ENCODE peak calls at places on chromosomes 3 and 15, in five cellular contexts. H is psoas muscle, O is astrocyte of the cerebellum, J is IMR-90, C is cardiac muscle cell. F is an unnamed sample.

GRCh38 chr3:157999246-157999645 is 107.0 kb downstream of the SHOX2 start:
- DNase-seq in H (no peak), O (no peak), J (no peak), C (no peak), F (no peak)

GRCh38 chr3:143236226-143236964 is 116.8 kb downstream of the CHST2 start:
- DNase-seq in H (no peak), O (no peak), J (no peak), C (no peak), F (no peak)

GRCh38 chr15:21260966-21261395 is 179.3 kb downstream of the POTEB3 start:
- DNase-seq in H (peak), O (no peak), J (no peak), C (no peak), F (no peak)

GRCh38 chr15:100968043-100968966 is 49.1 kb downstream of the LRRK1 start:
- DNase-seq in H (no peak), O (peak), J (peak), C (no peak), F (no peak)

GRCh38 chr3:136512391-136512790 is 239.8 kb downstream of the STAG1 start:
- DNase-seq in H (no peak), O (no peak), J (peak), C (no peak), F (no peak)

GRCh38 chr15:65914981-65915925 is 46.0 kb downstream of the RAB11A start:
- DNase-seq in H (no peak), O (no peak), J (no peak), C (no peak), F (no peak)

GRCh38 chr15:80804970-80805495 is 25.9 kb downstream of the CEMIP start:
- DNase-seq in H (no peak), O (no peak), J (no peak), C (no peak), F (no peak)

GRCh38 chr3:61927332-61927731 is 366.0 kb downstream of the PTPRG start:
- DNase-seq in H (peak), O (peak), J (peak), C (no peak), F (no peak)

GRCh38 chr3:46107682-46108081 is 80.4 kb upstream of the XCR1 start:
- DNase-seq in H (no peak), O (no peak), J (no peak), C (no peak), F (no peak)

GRCh38 chr3:139797724-139798343 is 120.1 kb upstream of the NMNAT3 start:
- DNase-seq in H (peak), O (peak), J (peak), C (peak), F (no peak)

GRCh38 chr3:196842567-196843434 is 24.9 kb upstream of the SENP5 start:
- DNase-seq in H (no peak), O (no peak), J (no peak), C (no peak), F (no peak)

GRCh38 chr15:51864408-51865056 is 35.1 kb downstream of the TMOD3 start:
- DNase-seq in H (no peak), O (no peak), J (peak), C (no peak), F (no peak)

GRCh38 chr3:55369491-55369890 is 117.6 kb downstream of the WNT5A start:
- DNase-seq in H (no peak), O (no peak), J (no peak), C (no peak), F (no peak)

DNA sequence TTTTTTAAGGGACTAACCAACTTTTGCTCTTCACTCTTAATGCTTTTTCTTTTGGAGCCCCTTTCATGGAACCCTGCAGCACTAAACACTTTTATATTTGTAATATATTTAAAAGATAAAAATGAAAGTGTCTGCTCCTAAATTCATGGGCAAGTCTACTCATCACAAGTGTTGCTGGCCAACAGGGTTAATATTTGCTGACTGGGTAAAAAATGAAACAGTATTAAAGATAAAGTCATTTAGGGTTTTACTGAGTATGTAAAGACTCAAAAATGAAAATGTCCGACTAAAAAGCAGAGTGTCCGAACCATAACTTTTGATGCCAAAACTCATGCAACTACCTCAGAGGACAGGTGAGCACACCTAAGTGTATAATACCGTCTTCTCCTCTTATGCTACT is 54.0 kb downstream of the MOBP start:
- DNase-seq in H (no peak), O (no peak), J (no peak), C (no peak), F (no peak)
- TF ChIP-seq CTCF in H (no peak), O (no peak), J (no peak), C (no peak), F (no peak)

GRCh38 chr3:78978037-78978436 is 789.8 kb downstream of the ROBO1 start:
- DNase-seq in H (no peak), O (no peak), J (peak), C (no peak), F (no peak)
- TF ChIP-seq CTCF in H (peak), O (peak), J (peak), C (peak), F (peak)

GRCh38 chr3:186514296-186515002 is 29.7 kb downstream of the CRYGS start:
- DNase-seq in H (no peak), O (no peak), J (no peak), C (no peak), F (no peak)
- TF ChIP-seq CTCF in H (no peak), O (peak), J (peak), C (peak), F (peak)

DNA sequence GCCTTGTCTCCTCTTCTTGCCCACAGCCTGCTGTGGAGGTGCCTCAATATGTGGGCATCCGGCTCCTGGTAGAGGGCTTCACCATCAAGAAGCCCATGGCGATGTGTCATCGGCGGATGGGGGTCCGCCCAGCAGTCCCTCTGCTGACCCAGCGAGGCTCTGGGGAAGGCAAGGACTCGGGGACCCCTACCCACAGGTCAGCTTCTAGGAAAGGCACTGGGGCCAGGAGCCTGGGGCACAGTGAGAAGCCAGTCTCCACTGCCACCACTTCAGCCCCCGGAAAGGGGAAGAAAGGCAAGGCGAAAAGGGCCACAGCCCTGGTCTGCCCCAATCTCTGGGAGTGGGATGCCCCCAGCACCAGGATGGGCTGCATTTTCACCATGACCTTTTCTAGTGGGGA is 10.7 kb downstream of the RPUSD3 start:
- DNase-seq in H (no peak), O (no peak), J (no peak), C (no peak), F (no peak)
- TF ChIP-seq CTCF in H (no peak), O (no peak), J (no peak), C (no peak), F (no peak)